ENCODE peak calls at places on chromosomes 13 and 19, in ten cellular contexts. One of them, this sample, is unnamed.

GRCh38 chr13:49641810-49642291 is 13.5 kb downstream of the ARL11 start:
- DNase-seq in cardiac fibroblast: peak
- DNase-seq in AG04450: peak
- DNase-seq in ascending aorta: no peak
- DNase-seq in heart left ventricle: peak
- DNase-seq in fibroblast of pulmonary artery: peak
- DNase-seq in bronchial epithelial cell: peak
- DNase-seq in tibial artery: peak
- DNase-seq in Peyer's patch: peak
- DNase-seq in left ventricle myocardium inferior: peak
- DNase-seq in this sample: no peak

GRCh38 chr19:41367848-41368301 is 3.9 kb upstream of the B9D2 start:
- DNase-seq in cardiac fibroblast: peak
- DNase-seq in AG04450: peak
- DNase-seq in ascending aorta: no peak
- DNase-seq in heart left ventricle: no peak
- DNase-seq in fibroblast of pulmonary artery: peak
- DNase-seq in bronchial epithelial cell: peak
- DNase-seq in tibial artery: no peak
- DNase-seq in Peyer's patch: no peak
- DNase-seq in left ventricle myocardium inferior: no peak
- DNase-seq in this sample: no peak

GRCh38 chr19:31974290-31974689 is 371.1 kb upstream of the ZNF507 start:
- DNase-seq in cardiac fibroblast: no peak
- DNase-seq in AG04450: no peak
- DNase-seq in ascending aorta: no peak
- DNase-seq in heart left ventricle: no peak
- DNase-seq in fibroblast of pulmonary artery: no peak
- DNase-seq in bronchial epithelial cell: no peak
- DNase-seq in tibial artery: no peak
- DNase-seq in Peyer's patch: no peak
- DNase-seq in left ventricle myocardium inferior: no peak
- DNase-seq in this sample: peak

GRCh38 chr13:114099918-114100445 is 32.4 kb downstream of the RASA3 start:
- DNase-seq in cardiac fibroblast: peak
- DNase-seq in AG04450: no peak
- DNase-seq in ascending aorta: no peak
- DNase-seq in heart left ventricle: peak
- DNase-seq in fibroblast of pulmonary artery: peak
- DNase-seq in bronchial epithelial cell: peak
- DNase-seq in tibial artery: no peak
- DNase-seq in Peyer's patch: peak
- DNase-seq in left ventricle myocardium inferior: no peak
- DNase-seq in this sample: peak

GRCh38 chr19:8116437-8117293 is 32.7 kb downstream of the FBN3 start:
- DNase-seq in cardiac fibroblast: no peak
- DNase-seq in AG04450: no peak
- DNase-seq in ascending aorta: no peak
- DNase-seq in heart left ventricle: no peak
- DNase-seq in fibroblast of pulmonary artery: no peak
- DNase-seq in bronchial epithelial cell: no peak
- DNase-seq in tibial artery: no peak
- DNase-seq in Peyer's patch: no peak
- DNase-seq in left ventricle myocardium inferior: no peak
- DNase-seq in this sample: no peak

GRCh38 chr13:46633416-46633815 is 80.4 kb downstream of the LRCH1 start:
- DNase-seq in cardiac fibroblast: peak
- DNase-seq in AG04450: peak
- DNase-seq in ascending aorta: no peak
- DNase-seq in heart left ventricle: no peak
- DNase-seq in fibroblast of pulmonary artery: peak
- DNase-seq in bronchial epithelial cell: peak
- DNase-seq in tibial artery: no peak
- DNase-seq in Peyer's patch: no peak
- DNase-seq in left ventricle myocardium inferior: no peak
- DNase-seq in this sample: no peak

GRCh38 chr19:4537953-4538600 is 1.8 kb downstream of the LRG1 start:
- DNase-seq in cardiac fibroblast: no peak
- DNase-seq in AG04450: no peak
- DNase-seq in ascending aorta: no peak
- DNase-seq in heart left ventricle: no peak
- DNase-seq in fibroblast of pulmonary artery: no peak
- DNase-seq in bronchial epithelial cell: no peak
- DNase-seq in tibial artery: no peak
- DNase-seq in Peyer's patch: no peak
- DNase-seq in left ventricle myocardium inferior: no peak
- DNase-seq in this sample: peak

GRCh38 chr13:26964278-26965057 is 203.9 kb upstream of the GPR12 start:
- DNase-seq in cardiac fibroblast: peak
- DNase-seq in AG04450: no peak
- DNase-seq in ascending aorta: no peak
- DNase-seq in heart left ventricle: peak
- DNase-seq in fibroblast of pulmonary artery: peak
- DNase-seq in bronchial epithelial cell: no peak
- DNase-seq in tibial artery: no peak
- DNase-seq in Peyer's patch: peak
- DNase-seq in left ventricle myocardium inferior: no peak
- DNase-seq in this sample: no peak

GRCh38 chr19:8571006-8571411 is 6.2 kb downstream of the MYO1F start:
- DNase-seq in cardiac fibroblast: peak
- DNase-seq in AG04450: no peak
- DNase-seq in ascending aorta: no peak
- DNase-seq in heart left ventricle: no peak
- DNase-seq in fibroblast of pulmonary artery: peak
- DNase-seq in bronchial epithelial cell: peak
- DNase-seq in tibial artery: peak
- DNase-seq in Peyer's patch: peak
- DNase-seq in left ventricle myocardium inferior: peak
- DNase-seq in this sample: no peak

GRCh38 chr19:50432658-50433057 is at the start of gene MYBPC2:
- DNase-seq in cardiac fibroblast: no peak
- DNase-seq in AG04450: no peak
- DNase-seq in ascending aorta: no peak
- DNase-seq in heart left ventricle: no peak
- DNase-seq in fibroblast of pulmonary artery: peak
- DNase-seq in bronchial epithelial cell: no peak
- DNase-seq in tibial artery: no peak
- DNase-seq in Peyer's patch: no peak
- DNase-seq in left ventricle myocardium inferior: no peak
- DNase-seq in this sample: peak

DNA sequence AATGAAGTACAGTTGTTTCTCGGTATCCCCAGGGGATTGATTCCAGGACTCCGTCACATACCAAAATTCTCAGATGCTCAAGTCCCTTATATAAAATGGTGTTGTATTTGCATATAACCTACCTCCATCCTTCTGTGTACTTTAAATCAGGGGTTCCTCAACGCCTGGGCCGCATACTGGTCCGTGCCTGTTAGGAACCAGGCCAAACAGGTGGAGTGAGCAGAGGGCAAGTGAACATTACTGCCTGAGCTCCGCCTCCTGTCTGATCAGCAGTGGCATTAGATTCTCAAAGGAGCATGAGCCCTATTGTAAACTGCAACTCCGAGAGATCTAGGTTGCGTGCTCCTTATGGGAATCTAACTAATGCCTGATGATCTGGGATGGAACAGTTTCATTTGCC is 42.2 kb upstream of the KCTD4 start:
- DNase-seq in cardiac fibroblast: no peak
- DNase-seq in AG04450: no peak
- DNase-seq in ascending aorta: no peak
- DNase-seq in heart left ventricle: no peak
- DNase-seq in fibroblast of pulmonary artery: no peak
- DNase-seq in bronchial epithelial cell: no peak
- DNase-seq in tibial artery: no peak
- DNase-seq in Peyer's patch: peak
- DNase-seq in left ventricle myocardium inferior: no peak
- DNase-seq in this sample: no peak
- H3K4me3 ChIP-seq in cardiac fibroblast: no peak
- H3K4me3 ChIP-seq in AG04450: no peak
- H3K4me3 ChIP-seq in ascending aorta: no peak
- H3K4me3 ChIP-seq in heart left ventricle: no peak
- H3K4me3 ChIP-seq in fibroblast of pulmonary artery: no peak
- H3K4me3 ChIP-seq in bronchial epithelial cell: no peak
- H3K4me3 ChIP-seq in tibial artery: no peak
- H3K4me3 ChIP-seq in Peyer's patch: no peak
- H3K4me3 ChIP-seq in left ventricle myocardium inferior: no peak
- H3K4me3 ChIP-seq in this sample: no peak

DNA sequence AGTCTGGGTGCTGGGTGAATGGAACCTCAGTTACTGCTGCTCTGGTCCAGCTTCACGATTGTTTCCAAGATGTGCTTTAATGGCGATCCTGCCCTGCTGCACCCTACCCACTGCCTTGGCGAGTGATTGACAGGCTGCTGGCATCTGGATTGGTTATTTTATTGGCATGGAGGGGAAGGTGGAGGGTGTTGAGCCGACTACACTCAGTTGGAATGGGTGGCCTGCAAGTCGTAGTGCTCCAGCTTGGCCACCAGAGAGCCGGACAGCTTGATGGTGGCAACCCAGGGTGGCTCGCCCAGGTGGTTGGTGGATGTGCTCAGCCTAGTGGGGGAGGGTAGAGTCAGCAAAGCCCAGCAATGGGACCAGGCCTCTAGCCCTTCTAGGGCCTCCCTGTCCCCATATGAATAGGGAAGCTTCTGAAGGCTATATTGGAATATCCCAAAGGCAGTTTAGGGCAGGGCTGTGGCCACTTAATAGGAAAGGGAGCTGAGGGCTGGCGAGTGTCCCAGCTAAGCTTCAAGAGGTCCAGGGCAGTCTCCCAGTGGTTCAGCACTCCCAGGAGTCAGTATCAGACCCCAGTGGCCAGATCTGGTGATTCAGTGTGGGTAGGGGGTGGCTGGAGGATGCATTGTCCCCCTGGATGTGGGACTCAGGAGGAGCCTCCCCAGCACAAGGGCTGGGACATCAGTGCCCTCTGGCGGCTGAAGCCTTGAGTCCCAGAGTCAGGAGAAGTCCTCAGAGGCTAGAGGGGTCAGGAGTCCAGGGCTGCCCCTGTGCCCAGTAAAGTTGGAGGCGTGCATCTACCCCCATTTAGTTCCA is 3.4 kb downstream of the GGN start:
- DNase-seq in cardiac fibroblast: peak
- DNase-seq in AG04450: no peak
- DNase-seq in ascending aorta: no peak
- DNase-seq in heart left ventricle: no peak
- DNase-seq in fibroblast of pulmonary artery: no peak
- DNase-seq in bronchial epithelial cell: no peak
- DNase-seq in tibial artery: no peak
- DNase-seq in Peyer's patch: no peak
- DNase-seq in left ventricle myocardium inferior: no peak
- DNase-seq in this sample: peak
- TF ChIP-seq CTCF in cardiac fibroblast: peak
- TF ChIP-seq CTCF in AG04450: peak
- TF ChIP-seq CTCF in ascending aorta: no peak
- TF ChIP-seq CTCF in heart left ventricle: no peak
- TF ChIP-seq CTCF in fibroblast of pulmonary artery: peak
- TF ChIP-seq CTCF in bronchial epithelial cell: peak
- TF ChIP-seq CTCF in tibial artery: no peak
- TF ChIP-seq CTCF in Peyer's patch: no peak
- TF ChIP-seq CTCF in left ventricle myocardium inferior: no peak
- TF ChIP-seq CTCF in this sample: peak

DNA sequence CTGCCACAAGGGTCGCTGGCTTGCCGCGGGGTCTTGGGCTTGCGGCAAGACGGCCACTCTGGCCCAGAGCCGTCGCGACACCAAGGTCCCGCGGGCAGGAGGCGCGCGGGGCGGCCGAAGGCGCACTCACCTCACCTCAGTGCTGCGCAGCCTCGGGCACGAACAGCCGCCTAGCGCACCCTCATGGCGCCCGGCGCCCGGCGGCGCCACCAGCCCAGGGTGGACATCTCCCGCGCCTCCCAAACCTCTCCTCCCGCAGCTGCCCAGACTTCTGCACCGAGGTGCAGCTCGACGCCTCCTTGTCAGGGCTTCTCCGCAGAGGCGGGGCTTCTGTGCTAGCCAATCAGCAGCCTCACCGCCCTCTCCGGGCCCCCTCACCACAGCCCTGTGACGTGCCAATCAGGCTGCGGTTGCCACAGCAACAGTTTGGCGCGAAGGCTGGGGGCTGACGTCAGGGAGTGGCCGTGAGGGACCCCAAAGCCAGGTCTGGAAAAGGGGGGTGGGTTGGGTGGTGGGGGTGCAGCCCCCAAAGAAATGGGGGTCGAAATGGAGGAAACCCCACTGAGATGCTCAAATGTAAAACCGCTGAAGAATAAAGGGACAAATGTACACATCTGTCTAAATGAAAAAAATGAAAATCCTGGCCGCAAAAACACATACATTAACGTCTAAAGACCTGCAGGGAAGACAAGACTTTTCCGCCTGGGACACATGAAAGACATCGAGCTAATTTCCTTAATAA is at the start of the genes PEG3 and ZIM2:
- DNase-seq in cardiac fibroblast: no peak
- DNase-seq in AG04450: no peak
- DNase-seq in ascending aorta: peak
- DNase-seq in heart left ventricle: peak
- DNase-seq in fibroblast of pulmonary artery: peak
- DNase-seq in bronchial epithelial cell: no peak
- DNase-seq in tibial artery: peak
- DNase-seq in Peyer's patch: peak
- DNase-seq in left ventricle myocardium inferior: peak
- DNase-seq in this sample: no peak
- H3K4me3 ChIP-seq in cardiac fibroblast: no peak
- H3K4me3 ChIP-seq in AG04450: no peak
- H3K4me3 ChIP-seq in ascending aorta: peak
- H3K4me3 ChIP-seq in heart left ventricle: peak
- H3K4me3 ChIP-seq in fibroblast of pulmonary artery: no peak
- H3K4me3 ChIP-seq in bronchial epithelial cell: no peak
- H3K4me3 ChIP-seq in tibial artery: peak
- H3K4me3 ChIP-seq in Peyer's patch: peak
- H3K4me3 ChIP-seq in left ventricle myocardium inferior: peak
- H3K4me3 ChIP-seq in this sample: no peak

DNA sequence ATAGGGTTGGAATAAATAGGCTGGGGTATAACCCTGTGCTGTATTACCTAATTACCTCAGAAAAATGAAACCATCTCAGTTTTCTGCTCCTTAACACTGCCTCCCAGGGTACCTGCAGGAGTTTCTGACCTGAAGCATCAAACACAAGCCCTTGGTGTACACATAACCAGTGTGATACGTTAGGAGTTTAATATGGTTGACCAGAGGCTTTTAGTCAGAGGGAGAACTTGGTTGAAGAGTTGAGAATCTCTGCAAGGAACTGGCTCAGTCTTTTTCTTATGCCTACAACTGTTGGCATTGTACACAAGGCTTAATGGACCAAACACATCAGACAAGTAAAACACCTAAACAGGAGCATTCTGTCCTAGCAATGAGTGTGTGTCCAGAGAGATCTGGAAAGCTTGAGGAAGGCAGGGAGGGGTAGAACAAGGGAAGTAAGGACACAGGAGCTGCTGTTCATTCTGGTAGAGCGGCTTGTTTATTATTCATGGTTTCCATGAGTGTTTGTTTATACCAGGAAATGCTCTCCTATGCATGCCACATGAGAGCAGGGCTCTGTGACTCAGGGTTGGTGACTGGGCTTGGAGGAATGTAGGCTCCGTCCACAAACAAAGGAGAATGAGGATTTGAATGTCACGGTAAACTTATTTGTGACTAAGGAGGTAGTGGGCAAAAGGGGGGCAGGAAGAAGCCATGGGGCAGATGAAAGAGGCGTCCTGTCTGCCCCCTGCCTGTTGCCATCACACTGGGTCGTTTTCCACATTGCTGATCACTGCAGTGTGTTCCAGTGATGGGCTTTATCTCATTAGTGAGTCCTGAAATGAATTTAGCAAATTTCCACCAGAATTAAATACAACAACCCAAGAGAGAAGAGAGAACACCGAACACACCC is 11.9 kb upstream of the SPATA13 start:
- DNase-seq in cardiac fibroblast: peak
- DNase-seq in AG04450: peak
- DNase-seq in ascending aorta: no peak
- DNase-seq in heart left ventricle: no peak
- DNase-seq in fibroblast of pulmonary artery: peak
- DNase-seq in bronchial epithelial cell: peak
- DNase-seq in tibial artery: no peak
- DNase-seq in Peyer's patch: peak
- DNase-seq in left ventricle myocardium inferior: no peak
- DNase-seq in this sample: peak
- TF ChIP-seq CTCF in cardiac fibroblast: no peak
- TF ChIP-seq CTCF in AG04450: peak
- TF ChIP-seq CTCF in ascending aorta: no peak
- TF ChIP-seq CTCF in heart left ventricle: no peak
- TF ChIP-seq CTCF in fibroblast of pulmonary artery: peak
- TF ChIP-seq CTCF in bronchial epithelial cell: peak
- TF ChIP-seq CTCF in tibial artery: no peak
- TF ChIP-seq CTCF in Peyer's patch: no peak
- TF ChIP-seq CTCF in left ventricle myocardium inferior: no peak
- TF ChIP-seq CTCF in this sample: peak

This sample was measured in endodermal cell.